ENCODE peak calls at places on chromosome 4, in nine cellular contexts. L, W, Y, M, T, F, B, Q and P are unnamed samples.

GRCh38 chr4:151430737-151431457 is 21.9 kb downstream of the FHIP1A start:
- DNase-seq in W (no peak), T (no peak), L (peak), Q (peak), Y (no peak), M (no peak), F (no peak), B (no peak), P (no peak)

GRCh38 chr4:20754091-20754490 is 53.8 kb downstream of the PACRGL start:
- DNase-seq in M (no peak), L (no peak), W (no peak), B (no peak), Q (no peak), F (no peak), T (no peak), Y (no peak), P (no peak)

GRCh38 chr4:67700119-67700873 is 659 bp downstream of the UBA6 start:
- DNase-seq in B (peak), Y (no peak), T (no peak), F (peak), Q (no peak), W (no peak), L (peak), M (no peak), P (no peak)

GRCh38 chr4:165006886-165007285 is 24.9 kb upstream of the TRIM60 start:
- DNase-seq in B (no peak), Q (no peak), W (no peak), F (no peak), L (no peak), M (no peak), T (no peak), Y (no peak), P (no peak)

GRCh38 chr4:40493160-40493559 is 136.5 kb downstream of the RBM47 start:
- DNase-seq in Y (no peak), F (no peak), Q (no peak), W (no peak), T (no peak), M (no peak), L (no peak), B (peak), P (no peak)

GRCh38 chr4:18103876-18104275 is 82.3 kb upstream of the LCORL start:
- DNase-seq in W (no peak), L (no peak), M (no peak), F (no peak), Q (no peak), Y (no peak), B (no peak), T (no peak), P (no peak)

GRCh38 chr4:81504685-81505598 is 33.2 kb upstream of the RASGEF1B start:
- DNase-seq in T (no peak), Y (peak), L (no peak), M (peak), W (peak), F (no peak), B (no peak), Q (peak), P (peak)

GRCh38 chr4:99808260-99808857 is 8.3 kb upstream of the DAPP1 start:
- DNase-seq in T (peak), M (no peak), B (peak), Q (peak), L (peak), Y (no peak), F (peak), W (peak), P (peak)

GRCh38 chr4:159926871-159927270 is 824.0 kb downstream of the RAPGEF2 start:
- DNase-seq in F (peak), Q (no peak), T (no peak), L (peak), B (no peak), Y (no peak), W (no peak), M (no peak), P (no peak)

GRCh38 chr4:27921236-27921635 is 1060.6 kb downstream of the STIM2 start:
- DNase-seq in M (no peak), W (no peak), Y (no peak), L (peak), B (no peak), F (peak), Q (no peak), T (no peak), P (no peak)

GRCh38 chr4:17142232-17142711 is 243.8 kb upstream of the LDB2 start:
- DNase-seq in W (no peak), L (no peak), M (no peak), Y (no peak), F (peak), T (no peak), Q (no peak), B (no peak), P (no peak)

GRCh38 chr4:150342945-150343344 is 239.0 kb upstream of the MAB21L2 start:
- DNase-seq in W (peak), T (no peak), B (no peak), Y (no peak), Q (no peak), F (no peak), M (no peak), L (no peak), P (no peak)

GRCh38 chr4:161404346-161405110 is 759.3 kb downstream of the FSTL5 start:
- DNase-seq in W (no peak), T (no peak), Y (no peak), L (peak), F (peak), Q (no peak), M (no peak), B (no peak), P (no peak)

GRCh38 chr4:1232661-1233621 is 16.0 kb downstream of the CTBP1 start:
- DNase-seq in M (no peak), L (no peak), Y (peak), F (peak), W (peak), Q (no peak), B (no peak), T (no peak), P (no peak)

GRCh38 chr4:45946699-45947098 is 177.2 kb downstream of the GABRG1 start:
- DNase-seq in F (no peak), Q (no peak), L (peak), Y (no peak), T (no peak), B (no peak), W (no peak), M (no peak), P (no peak)

GRCh38 chr4:11632015-11632414 is 203.3 kb upstream of the HS3ST1 start:
- DNase-seq in Y (no peak), W (no peak), M (no peak), F (no peak), L (peak), Q (no peak), T (no peak), B (no peak), P (no peak)

GRCh38 chr4:156779046-156779445 is 192.6 kb downstream of the PDGFC start:
- DNase-seq in B (no peak), Q (no peak), F (peak), L (peak), M (no peak), Y (no peak), W (no peak), T (no peak), P (no peak)

GRCh38 chr4:99024481-99025275 is 29.2 kb downstream of the METAP1 start:
- DNase-seq in F (no peak), W (peak), L (no peak), B (no peak), Q (peak), T (no peak), Y (no peak), M (no peak), P (no peak)

GRCh38 chr4:69894221-69894620 is 34.3 kb upstream of the SULT1E1 start:
- DNase-seq in Y (no peak), F (no peak), M (no peak), L (no peak), B (no peak), T (no peak), W (no peak), Q (no peak), P (no peak)

GRCh38 chr4:69894706-69895105 is 34.8 kb upstream of the SULT1E1 start:
- DNase-seq in T (no peak), Q (no peak), B (no peak), M (no peak), Y (no peak), W (no peak), L (no peak), F (no peak), P (no peak)

DNA sequence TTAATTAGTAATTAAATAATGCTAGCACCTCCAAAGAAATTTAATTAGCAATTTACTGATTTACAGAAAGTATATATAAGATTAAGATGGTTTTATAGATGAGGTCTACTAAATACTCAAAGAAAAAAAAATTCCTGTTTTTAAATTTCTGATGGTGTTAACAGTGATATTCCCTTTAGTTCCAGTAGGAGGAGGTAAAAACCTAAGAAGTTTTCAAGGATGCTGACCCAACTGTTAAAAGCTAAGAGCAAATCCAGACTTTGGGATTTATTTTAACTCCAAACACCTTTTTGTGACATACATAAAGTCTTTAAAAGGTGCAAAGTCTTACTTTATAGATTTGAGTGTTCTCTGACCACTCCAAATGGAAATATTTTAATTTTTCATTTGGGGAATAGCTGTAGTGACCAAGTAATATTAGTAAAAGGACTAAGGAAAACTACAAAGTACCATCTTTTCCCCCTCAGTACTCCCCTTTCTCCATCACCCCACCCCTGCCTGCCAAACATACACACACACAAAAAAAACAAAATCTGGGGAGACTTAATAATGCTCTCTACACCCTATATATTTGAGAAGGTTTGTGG is 34.2 kb upstream of the CSN1S1 start:
- DNase-seq in B (no peak), Q (no peak), W (no peak), T (no peak), Y (no peak), F (peak), M (no peak), L (peak), P (no peak)
- TF ChIP-seq CTCF in B (peak), Q (peak), W (no peak), T (peak), Y (peak), F (peak), M (peak), L (peak), P (peak)

DNA sequence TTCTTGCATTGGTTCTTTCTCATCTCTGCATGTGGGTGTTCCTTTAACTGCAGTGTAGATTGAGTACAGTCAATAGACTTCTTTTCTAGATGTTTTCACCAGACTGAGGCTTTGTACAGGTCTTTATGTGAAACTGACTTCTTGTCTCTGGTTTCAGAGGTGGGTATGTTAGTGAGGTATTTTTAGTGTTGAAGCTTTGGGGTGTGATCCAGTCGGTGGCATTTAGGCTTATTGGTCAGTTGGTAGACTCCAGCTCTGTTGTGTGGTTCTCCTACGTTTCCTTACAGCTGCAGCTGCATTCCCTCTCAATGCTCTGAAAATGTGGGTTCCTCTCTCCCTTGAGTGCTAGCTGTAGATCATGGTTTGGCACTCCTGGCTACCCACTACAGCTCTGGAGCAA is 21.3 kb upstream of the AMBN start:
- DNase-seq in Q (no peak), Y (no peak), B (no peak), W (no peak), F (no peak), M (no peak), T (no peak), L (no peak), P (no peak)
- TF ChIP-seq CTCF in Q (no peak), Y (no peak), B (no peak), W (no peak), F (no peak), M (no peak), T (no peak), L (no peak), P (no peak)

GRCh38 chr4:141375855-141376254 is 155.2 kb downstream of the ZNF330 start:
- DNase-seq in L (peak), F (peak), M (no peak), Q (no peak), Y (no peak), B (peak), W (no peak), T (no peak), P (no peak)
- TF ChIP-seq CTCF in L (peak), F (peak), M (no peak), Q (peak), Y (no peak), B (peak), W (peak), T (no peak), P (no peak)

DNA sequence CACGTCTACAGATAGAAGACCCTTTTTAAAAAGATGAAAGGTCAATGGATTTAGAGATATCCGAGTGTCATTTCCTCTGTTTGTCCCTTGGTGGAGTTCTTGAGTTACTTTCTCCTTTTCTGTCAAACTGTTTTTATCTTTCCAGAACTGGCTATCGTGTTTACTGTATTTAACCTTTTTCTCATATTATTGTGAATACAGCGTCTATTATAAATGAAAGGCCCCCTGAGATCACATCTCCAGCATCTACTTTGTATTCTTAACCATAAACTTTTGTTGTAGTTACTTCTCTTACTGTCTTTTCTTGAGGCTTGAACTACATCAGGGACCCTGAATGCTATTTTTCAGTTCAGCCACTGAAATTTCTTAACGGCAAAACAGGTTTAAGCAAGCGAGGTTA is 4.0 kb upstream of the PCDH7 start:
- DNase-seq in T (no peak), Y (no peak), W (no peak), Q (no peak), F (peak), B (no peak), L (peak), M (no peak), P (no peak)
- TF ChIP-seq CTCF in T (peak), Y (no peak), W (peak), Q (peak), F (peak), B (peak), L (peak), M (no peak), P (peak)

GRCh38 chr4:153131478-153132069 is 72.7 kb upstream of the TRIM2 start:
- DNase-seq in Y (no peak), W (no peak), M (no peak), T (no peak), L (no peak), F (no peak), Q (no peak), B (no peak), P (no peak)
- TF ChIP-seq CTCF in Y (no peak), W (no peak), M (no peak), T (peak), L (peak), F (no peak), Q (peak), B (no peak), P (no peak)

DNA sequence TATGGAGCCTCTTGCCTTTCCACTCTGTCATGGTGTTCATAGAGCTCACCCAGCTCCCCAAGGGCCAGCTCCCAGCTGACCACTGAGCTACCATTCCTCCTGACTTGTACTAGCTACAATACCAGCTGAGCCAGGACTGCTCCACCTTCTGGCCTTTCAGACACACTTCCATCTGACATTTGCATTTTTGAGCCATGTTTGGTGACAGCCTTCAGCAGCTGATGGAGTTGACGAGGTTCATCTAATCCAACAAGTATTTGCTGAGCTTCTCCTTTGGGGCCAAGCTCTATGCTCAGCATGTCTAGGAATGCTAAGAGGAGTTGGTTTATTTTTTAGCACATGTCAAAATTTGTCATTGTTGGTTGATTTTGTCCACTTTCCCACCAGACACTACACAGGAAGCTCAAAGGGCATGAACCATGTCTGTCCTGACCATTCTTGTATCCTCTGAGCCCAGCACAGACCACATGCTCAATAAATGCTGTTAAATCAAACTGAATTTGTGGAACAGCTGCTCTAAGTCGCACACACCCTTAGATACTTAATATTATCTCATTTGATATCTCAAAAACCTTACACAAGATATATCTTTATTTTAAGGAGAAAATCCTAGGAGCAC is 142.6 kb upstream of the PPARGC1A start:
- DNase-seq in Y (no peak), W (no peak), T (no peak), Q (peak), F (peak), B (no peak), M (no peak), L (no peak), P (no peak)
- TF ChIP-seq CTCF in Y (no peak), W (peak), T (peak), Q (peak), F (peak), B (no peak), M (no peak), L (no peak), P (peak)

GRCh38 chr4:10016169-10016568 is 5.1 kb downstream of the SLC2A9 start:
- DNase-seq in F (no peak), B (no peak), W (no peak), T (no peak), Y (no peak), M (no peak), Q (no peak), L (no peak), P (no peak)

GRCh38 chr4:10011885-10012284 is 9.4 kb downstream of the SLC2A9 start:
- DNase-seq in B (no peak), F (no peak), W (no peak), M (no peak), T (no peak), Q (no peak), L (no peak), Y (no peak), P (no peak)

GRCh38 chr4:10017037-10017893 is 4.0 kb downstream of the SLC2A9 start:
- DNase-seq in M (no peak), Q (no peak), B (no peak), T (no peak), W (no peak), F (no peak), Y (no peak), L (no peak), P (no peak)

GRCh38 chr4:10013722-10014121 is 7.6 kb downstream of the SLC2A9 start:
- DNase-seq in Q (peak), M (no peak), W (peak), F (no peak), Y (peak), B (peak), L (peak), T (no peak), P (no peak)

DNA sequence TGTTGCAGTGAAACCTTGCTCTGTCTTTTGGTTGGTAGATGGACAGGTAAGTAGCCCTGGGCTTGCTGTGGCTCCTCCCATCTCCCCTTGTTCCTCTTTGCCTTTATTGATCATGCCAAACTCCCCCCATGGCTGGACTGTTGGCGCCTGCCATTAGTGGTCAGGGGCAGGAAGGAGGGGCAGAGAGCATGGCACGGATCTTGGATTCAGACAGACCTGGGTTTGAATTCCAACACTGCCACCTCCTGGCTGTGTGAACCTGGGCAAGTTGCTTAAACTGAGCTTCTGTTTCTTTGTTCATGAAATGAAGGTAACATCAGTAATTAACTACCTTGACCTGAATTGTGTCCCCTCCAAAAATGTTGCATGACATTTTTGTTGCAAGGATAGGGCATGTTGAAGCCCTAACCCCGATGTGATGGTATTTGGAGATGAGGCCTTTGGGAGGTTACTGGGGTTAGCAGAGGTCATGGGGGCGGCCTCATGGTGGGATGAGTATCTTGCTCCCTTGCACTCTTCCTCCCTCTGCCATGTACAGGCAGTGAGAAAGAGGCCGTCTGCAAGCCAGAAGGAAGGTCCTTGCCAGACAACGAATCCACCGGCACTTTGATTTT is 6.0 kb downstream of the SLC2A9 start:
- DNase-seq in L (peak), Q (peak), M (no peak), W (peak), F (peak), B (peak), Y (no peak), T (no peak), P (no peak)
- TF ChIP-seq CTCF in L (peak), Q (peak), M (peak), W (peak), F (peak), B (peak), Y (peak), T (peak), P (peak)

GRCh38 chr4:52866734-52867133 is 4.6 kb downstream of the RASL11B start:
- DNase-seq in B (no peak), L (no peak), W (no peak), T (no peak), M (no peak), F (no peak), Y (no peak), Q (no peak), P (no peak)

GRCh38 chr4:52869656-52870055 is 7.5 kb downstream of the RASL11B start:
- DNase-seq in Y (no peak), M (no peak), B (no peak), F (no peak), L (no peak), W (no peak), T (no peak), Q (no peak), P (no peak)

GRCh38 chr4:52870225-52870624 is 8.1 kb downstream of the RASL11B start:
- DNase-seq in B (no peak), W (peak), Y (no peak), T (no peak), F (no peak), M (no peak), Q (no peak), L (no peak), P (no peak)

GRCh38 chr4:52869196-52869595 is 7.1 kb downstream of the RASL11B start:
- DNase-seq in M (no peak), T (no peak), F (peak), Y (peak), B (no peak), L (no peak), W (peak), Q (peak), P (peak)

GRCh38 chr4:52868138-52868537 is 6.0 kb downstream of the RASL11B start:
- DNase-seq in L (no peak), B (no peak), M (no peak), Q (no peak), F (no peak), W (peak), T (no peak), Y (no peak), P (peak)
- TF ChIP-seq CTCF in L (no peak), B (no peak), M (no peak), Q (no peak), F (no peak), W (peak), T (no peak), Y (no peak), P (no peak)